ENCODE peak calls at places on chromosomes 1 and 21, in six cellular contexts. T is hepatocyte, I is sigmoid colon, Z is Peyer's patch, R is uterus, G is ascending aorta. V is an unnamed sample.

GRCh38 chr1:41626146-41626545 is 141.7 kb upstream of the EDN2 start:
- DNase-seq in T (no peak), I (peak), Z (peak), R (no peak), G (no peak), V (peak)

GRCh38 chr1:35085421-35085820 is 6.2 kb downstream of the ZMYM1 start:
- DNase-seq in T (no peak), I (no peak), Z (no peak), R (no peak), G (no peak), V (peak)

GRCh38 chr21:37531402-37532042 is 164.9 kb downstream of the DYRK1A start:
- DNase-seq in T (no peak), I (no peak), Z (no peak), R (no peak), G (peak), V (no peak)

GRCh38 chr1:4636644-4637380 is 17.6 kb upstream of the AJAP1 start:
- DNase-seq in T (no peak), I (no peak), Z (no peak), R (no peak), G (no peak), V (no peak)

GRCh38 chr1:30420519-30421050 is 302.8 kb downstream of the MATN1 start:
- DNase-seq in T (no peak), I (peak), Z (peak), R (peak), G (peak), V (peak)

GRCh38 chr1:230948903-230949302 is 29.8 kb downstream of the TTC13 start:
- DNase-seq in T (no peak), I (no peak), Z (no peak), R (no peak), G (no peak), V (no peak)

GRCh38 chr21:44418108-44418875 is 37.0 kb upstream of the LRRC3 start:
- DNase-seq in T (no peak), I (peak), Z (peak), R (no peak), G (peak), V (no peak)

GRCh38 chr1:28812669-28813468 is 899 bp downstream of the OPRD1 start:
- DNase-seq in T (no peak), I (no peak), Z (no peak), R (no peak), G (no peak), V (no peak)

GRCh38 chr1:46480959-46481646 is 8.5 kb upstream of the DMBX1 start:
- DNase-seq in T (no peak), I (no peak), Z (no peak), R (no peak), G (no peak), V (no peak)

GRCh38 chr1:218380125-218380977 is 35.2 kb downstream of the TGFB2 start:
- DNase-seq in T (peak), I (no peak), Z (no peak), R (no peak), G (no peak), V (peak)

GRCh38 chr21:29098156-29098555 is 24.7 kb upstream of the CCT8 start:
- DNase-seq in T (no peak), I (no peak), Z (no peak), R (no peak), G (no peak), V (no peak)

GRCh38 chr1:35962952-35963351 is 32.0 kb downstream of the AGO3 start:
- DNase-seq in T (no peak), I (no peak), Z (no peak), R (no peak), G (no peak), V (no peak)

GRCh38 chr1:54984126-54984842 is 3.9 kb downstream of the TMEM61 start:
- DNase-seq in T (no peak), I (no peak), Z (no peak), R (no peak), G (no peak), V (no peak)

GRCh38 chr1:4796999-4797375 is 142.6 kb downstream of the AJAP1 start:
- DNase-seq in T (no peak), I (no peak), Z (no peak), R (no peak), G (no peak), V (no peak)

GRCh38 chr1:109739738-109740614 is 862 bp downstream of the GSTM3 start:
- DNase-seq in T (peak), I (peak), Z (peak), R (peak), G (peak), V (peak)

GRCh38 chr1:3790501-3790923 is 5.8 kb downstream of the LRRC47 start:
- DNase-seq in T (no peak), I (no peak), Z (no peak), R (no peak), G (no peak), V (no peak)

GRCh38 chr1:187244623-187245022 is 415.9 kb downstream of the PLA2G4A start:
- DNase-seq in T (peak), I (no peak), Z (no peak), R (no peak), G (no peak), V (peak)

GRCh38 chr21:33268736-33269441 is 2.7 kb downstream of the IL10RB start:
- DNase-seq in T (peak), I (no peak), Z (peak), R (no peak), G (no peak), V (peak)

GRCh38 chr1:202029171-202029665 is 18.8 kb downstream of the ELF3 start:
- DNase-seq in T (no peak), I (no peak), Z (no peak), R (no peak), G (no peak), V (no peak)

GRCh38 chr1:33402234-33402633 is 28.7 kb downstream of the PHC2 start:
- DNase-seq in T (no peak), I (no peak), Z (no peak), R (no peak), G (no peak), V (no peak)

GRCh38 chr1:233144434-233144833 is 151.1 kb downstream of the PCNX2 start:
- DNase-seq in T (no peak), I (no peak), Z (no peak), R (no peak), G (no peak), V (no peak)

GRCh38 chr1:30479576-30479975 is 243.8 kb downstream of the MATN1 start:
- DNase-seq in T (no peak), I (no peak), Z (no peak), R (no peak), G (no peak), V (no peak)

GRCh38 chr1:218620956-218621355 is 275.8 kb downstream of the TGFB2 start:
- DNase-seq in T (no peak), I (no peak), Z (no peak), R (no peak), G (no peak), V (no peak)

GRCh38 chr1:109824349-109825115 is 60.8 kb upstream of the EPS8L3 start:
- DNase-seq in T (no peak), I (no peak), Z (no peak), R (no peak), G (peak), V (no peak)

GRCh38 chr1:178037510-178038253 is 56.2 kb upstream of the RASAL2 start:
- DNase-seq in T (peak), I (peak), Z (peak), R (peak), G (peak), V (peak)

GRCh38 chr1:21574464-21575151 is 65.4 kb downstream of the ALPL start:
- DNase-seq in T (peak), I (no peak), Z (peak), R (peak), G (peak), V (peak)

GRCh38 chr21:33885158-33885514 is 30.5 kb downstream of the ATP5PO start:
- DNase-seq in T (no peak), I (no peak), Z (no peak), R (no peak), G (no peak), V (no peak)

GRCh38 chr1:222195857-222196256 is 352.0 kb downstream of the HHIPL2 start:
- DNase-seq in T (no peak), I (no peak), Z (no peak), R (no peak), G (no peak), V (no peak)

GRCh38 chr1:43053040-43053439 is 94.4 kb upstream of the SLC2A1 start:
- DNase-seq in T (no peak), I (no peak), Z (no peak), R (no peak), G (no peak), V (no peak)

GRCh38 chr1:231209531-231209930 is 31.5 kb upstream of the GNPAT start:
- DNase-seq in T (no peak), I (no peak), Z (no peak), R (no peak), G (no peak), V (no peak)

GRCh38 chr1:73980324-73981040 is 217.5 kb downstream of the LRRIQ3 start:
- DNase-seq in T (peak), I (no peak), Z (no peak), R (no peak), G (no peak), V (no peak)

GRCh38 chr1:185488673-185489311 is 171.7 kb upstream of the IVNS1ABP start:
- DNase-seq in T (peak), I (no peak), Z (peak), R (no peak), G (no peak), V (peak)

GRCh38 chr21:31476551-31477120 is 132.6 kb upstream of the TIAM1 start:
- DNase-seq in T (no peak), I (peak), Z (no peak), R (no peak), G (no peak), V (no peak)

GRCh38 chr1:86708923-86709322 is 4.5 kb downstream of the SH3GLB1 start:
- DNase-seq in T (no peak), I (no peak), Z (no peak), R (no peak), G (no peak), V (no peak)

GRCh38 chr1:150566589-150567340 is 12.6 kb downstream of the MCL1 start:
- DNase-seq in T (no peak), I (peak), Z (peak), R (no peak), G (no peak), V (no peak)

GRCh38 chr1:6460349-6461236 is 5.4 kb downstream of the TNFRSF25 start:
- DNase-seq in T (no peak), I (no peak), Z (peak), R (no peak), G (no peak), V (no peak)

GRCh38 chr1:156667610-156667967 is 9.6 kb downstream of the NES start:
- DNase-seq in T (peak), I (no peak), Z (no peak), R (peak), G (no peak), V (no peak)

GRCh38 chr1:53715478-53715877 is 23.5 kb downstream of the GLIS1 start:
- DNase-seq in T (no peak), I (no peak), Z (no peak), R (no peak), G (no peak), V (no peak)
- TF ChIP-seq CTCF in T (peak), I (no peak), Z (no peak), R (no peak), G (no peak), V (no peak)

GRCh38 chr21:36323032-36323431 is 3.0 kb downstream of the MORC3 start:
- DNase-seq in T (no peak), I (no peak), Z (no peak), R (no peak), G (no peak), V (no peak)
- H3K27ac ChIP-seq in T (no peak), I (peak), Z (no peak), R (peak), G (peak), V (no peak)

GRCh38 chr1:212856755-212857154 is 1.3 kb upstream of the FLVCR1 start:
- DNase-seq in T (no peak), I (no peak), Z (no peak), R (no peak), G (no peak), V (no peak)
- H3K4me3 ChIP-seq in T (peak), I (no peak), Z (peak), R (no peak), G (no peak), V (no peak)

GRCh38 chr21:45865106-45865835 is 116.3 kb upstream of the COL6A1 start:
- DNase-seq in T (no peak), I (no peak), Z (peak), R (no peak), G (peak), V (no peak)

GRCh38 chr21:45863751-45864150 is 117.8 kb upstream of the COL6A1 start:
- DNase-seq in T (no peak), I (no peak), Z (no peak), R (no peak), G (peak), V (no peak)

GRCh38 chr21:45862544-45863207 is 118.9 kb upstream of the COL6A1 start:
- DNase-seq in T (no peak), I (no peak), Z (no peak), R (no peak), G (no peak), V (no peak)

GRCh38 chr21:45863267-45863666 is 118.3 kb upstream of the COL6A1 start:
- DNase-seq in T (no peak), I (no peak), Z (no peak), R (no peak), G (peak), V (no peak)

DNA sequence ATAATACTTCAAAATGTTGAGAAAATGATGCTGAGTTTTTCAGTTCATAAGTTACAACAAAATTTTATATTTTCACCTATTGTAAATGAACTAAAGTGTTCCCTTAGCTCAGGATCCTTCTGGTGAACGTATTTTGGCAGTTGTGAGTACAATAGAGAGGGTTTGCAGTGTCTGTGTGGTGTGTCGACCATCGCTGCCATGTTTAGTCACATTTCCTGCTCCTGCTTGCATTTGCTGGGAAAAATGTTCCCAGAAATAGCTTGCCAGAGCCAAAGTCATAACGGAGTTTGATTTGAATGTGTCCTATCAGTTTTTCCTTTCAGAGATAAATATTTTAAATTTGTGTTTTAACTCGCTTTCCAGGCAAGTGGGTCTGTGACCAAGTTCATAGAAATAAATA is 117.1 kb upstream of the COL6A1 start:
- DNase-seq in T (no peak), I (no peak), Z (no peak), R (no peak), G (no peak), V (no peak)
- TF ChIP-seq CTCF in T (no peak), I (no peak), Z (no peak), R (no peak), G (no peak), V (no peak)

V was measured in prostate gland.